ENCODE peak calls at places on chromosome 13, in eight cellular contexts. V is astrocyte of the cerebellum, Y is ovary, D is lower leg skin, I is body of pancreas, O is fibroblast of mammary gland, Q is heart right ventricle, T is IMR-90. E is an unnamed sample.

GRCh38 chr13:99307648-99308339 is 595 bp upstream of the GPR183 start:
- DNase-seq in D (peak; percentile 87), I (peak; percentile 35), T (peak; percentile 83), Q (no peak), V (no peak), O (peak; percentile 83), Y (no peak), E (no peak)

GRCh38 chr13:45779901-45780300 is 71.7 kb downstream of the SIAH3 start:
- DNase-seq in O (no peak), Q (no peak), T (no peak), Y (no peak), I (no peak), V (no peak), D (peak; percentile 7), E (no peak)

GRCh38 chr13:100063906-100064305 is 25.0 kb upstream of the PCCA start:
- DNase-seq in D (no peak), T (no peak), V (no peak), I (no peak), Q (no peak), O (no peak), Y (no peak), E (no peak)

GRCh38 chr13:33640832-33641231 is 177.1 kb upstream of the RFC3 start:
- DNase-seq in I (no peak), O (peak; percentile 23), V (no peak), D (no peak), Q (no peak), T (peak; percentile 18), Y (no peak), E (no peak)

GRCh38 chr13:114067381-114067885 is 65.0 kb downstream of the RASA3 start:
- DNase-seq in Y (no peak), I (no peak), D (no peak), V (no peak), Q (no peak), T (peak; percentile 68), O (peak; percentile 91), E (no peak)

GRCh38 chr13:112792511-112792910 is 102.7 kb downstream of the ATP11A start:
- DNase-seq in O (no peak), Q (no peak), I (peak; percentile 5), T (no peak), D (peak; percentile 59), Y (no peak), V (no peak), E (no peak)

GRCh38 chr13:93535256-93535655 is 308.6 kb downstream of the GPC6 start:
- DNase-seq in T (peak; percentile 76), V (no peak), I (no peak), O (peak; percentile 59), Q (no peak), D (no peak), Y (no peak), E (no peak)

GRCh38 chr13:46861959-46862358 is 34.9 kb downstream of the HTR2A start:
- DNase-seq in T (no peak), O (no peak), Y (no peak), I (no peak), V (no peak), D (no peak), Q (no peak), E (no peak)

GRCh38 chr13:20351279-20352022 is 119.3 kb upstream of the GJB6 start:
- DNase-seq in I (no peak), Q (no peak), V (peak; percentile 86), D (no peak), T (peak; percentile 75), Y (no peak), O (peak; percentile 81), E (peak; percentile 72)

GRCh38 chr13:27171244-27171829 is at the start of gene USP12:
- DNase-seq in I (no peak), O (peak; percentile 25), V (no peak), T (peak; percentile 22), Q (peak; percentile 24), D (no peak), Y (peak; percentile 55), E (no peak)

GRCh38 chr13:22028831-22029230 is 358.0 kb downstream of the FGF9 start:
- DNase-seq in Y (no peak), D (no peak), T (no peak), Q (no peak), I (no peak), V (no peak), O (no peak), E (no peak)

GRCh38 chr13:47256618-47257017 is 359.8 kb upstream of the HTR2A start:
- DNase-seq in Y (no peak), Q (no peak), O (peak; percentile 96), V (no peak), I (no peak), D (no peak), T (peak; percentile 93), E (peak; percentile 67)

GRCh38 chr13:66660013-66660804 is 569.9 kb downstream of the PCDH9 start:
- DNase-seq in O (peak; percentile 85), Y (no peak), T (peak; percentile 75), V (no peak), D (no peak), Q (no peak), I (no peak), E (no peak)

GRCh38 chr13:46641274-46642081 is 88.5 kb downstream of the LRCH1 start:
- DNase-seq in Y (no peak), I (no peak), O (no peak), D (peak; percentile 85), Q (peak; percentile 68), V (no peak), T (no peak), E (no peak)

DNA sequence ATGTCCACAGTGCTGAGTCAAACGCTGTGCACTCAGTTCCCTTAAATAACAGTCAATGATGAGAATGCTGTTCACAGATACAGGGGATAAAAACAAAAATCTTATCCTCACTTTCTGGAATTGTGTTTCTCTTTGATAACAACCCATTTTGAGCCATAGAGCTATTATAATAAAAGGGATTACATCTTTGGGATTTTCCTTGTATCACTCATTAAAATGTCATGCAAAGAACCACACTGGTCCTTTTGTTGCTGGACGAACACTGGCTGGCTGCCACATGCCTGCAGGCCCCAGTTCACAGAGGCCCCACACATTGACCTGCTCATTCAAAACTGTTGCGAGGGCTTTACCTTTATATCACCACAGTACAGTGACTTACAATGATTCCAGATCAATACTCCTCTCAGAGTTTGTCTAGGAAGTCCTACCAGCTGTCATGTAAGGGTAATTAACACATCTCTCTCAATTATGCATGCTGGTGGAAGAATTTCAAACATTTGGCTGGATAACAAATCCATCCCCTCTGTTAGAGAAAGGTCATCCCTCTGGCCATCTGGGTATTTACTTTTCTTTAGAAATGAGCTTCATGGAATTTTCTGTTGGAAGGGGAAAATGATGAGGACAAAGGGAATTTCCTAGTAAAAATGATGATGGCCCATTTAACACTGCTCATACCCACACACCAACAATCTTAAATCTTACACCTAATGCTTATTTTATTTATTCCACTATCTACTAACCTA is 85.9 kb downstream of the MBNL2 start:
- DNase-seq in Q (peak; percentile 44), V (peak; percentile 85), O (peak; percentile 62), I (peak; percentile 38), Y (no peak), D (no peak), T (peak; percentile 68), E (no peak)
- H3K4me3 ChIP-seq in Q (no peak overlapping the region), V (peak overlapping the region; percentile 11), O (no peak overlapping the region), I (no peak overlapping the region), Y (no peak overlapping the region), D (no peak overlapping the region), T (no peak overlapping the region), E (no peak overlapping the region)

GRCh38 chr13:110637747-110638146 is 22.4 kb downstream of the NAXD start:
- DNase-seq in T (no peak), O (no peak), D (no peak), I (no peak), Y (no peak), V (no peak), Q (no peak), E (no peak)
- TF ChIP-seq CTCF in T (no peak), O (no peak), D (no peak), I (no peak), Y (no peak), V (no peak), Q (no peak), E (no peak)

DNA sequence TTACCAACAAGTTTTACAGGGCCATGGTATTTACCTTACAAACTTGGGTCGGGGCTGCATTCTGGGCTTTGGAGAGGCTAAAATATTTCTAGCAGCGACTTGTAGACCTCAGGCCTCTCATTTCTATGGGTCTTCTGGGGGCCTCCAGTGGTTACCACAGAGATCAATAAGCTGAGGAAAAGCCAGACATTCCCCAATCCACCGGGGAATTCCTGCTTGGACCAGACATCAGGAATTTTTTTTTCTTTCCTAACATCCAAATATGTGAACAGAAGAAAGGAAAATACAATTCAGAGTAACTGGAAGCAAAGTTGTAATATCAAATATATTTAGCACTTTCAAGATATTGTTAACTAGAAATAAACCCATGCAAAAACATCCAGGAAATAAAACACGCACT is 1.5 kb downstream of the DZIP1 start:
- DNase-seq in D (no peak), I (no peak), Q (no peak), T (no peak), Y (no peak), V (no peak), O (no peak), E (no peak)
- H3K4me3 ChIP-seq in D (no peak overlapping the region), I (peak overlapping the region; percentile 61), Q (peak overlapping the region; percentile 73), T (peak overlapping the region; percentile 50), Y (peak overlapping the region; percentile 82), V (peak overlapping the region; percentile 74), O (peak overlapping the region; percentile 67), E (peak overlapping the region; percentile 50)

GRCh38 chr13:82330499-82330898 is 1551.8 kb downstream of the SLITRK1 start:
- DNase-seq in T (no peak), Q (no peak), I (no peak), Y (no peak), V (no peak), O (peak; percentile 21), D (no peak), E (no peak)
- TF ChIP-seq CTCF in T (no peak), Q (no peak), I (no peak), Y (no peak), V (peak; percentile 36), O (peak; percentile 52), D (no peak), E (peak; percentile 32)

E was measured in AG09309.